ENCODE peak calls at places on chromosomes 11 and 22, in five cellular contexts. U is fibroblast of lung; J is pancreas; D is GM23338; Z is CD8-positive, alpha-beta T cell. C is an unnamed sample.
A peak's percentile ranks its signal among the peaks of the same experiment; 100 is the strongest.

GRCh38 chr11:85682330-85683305 is 3.4 kb downstream of the CCDC89 start:
- DNase-seq in U (peak; percentile 51), J (peak; percentile 83), D (no peak), Z (peak; percentile 80), C (peak; percentile 32)

GRCh38 chr11:115147243-115147807 is 356.9 kb downstream of the CADM1 start:
- DNase-seq in U (no peak), J (no peak), D (no peak), Z (no peak), C (no peak)

GRCh38 chr11:406796-407650 is 7.8 kb downstream of the SIGIRR start:
- DNase-seq in U (peak; percentile 71), J (peak; percentile 80), D (peak; percentile 96), Z (peak; percentile 96), C (peak; percentile 93)

GRCh38 chr22:44221710-44222475 is 41.2 kb downstream of the PARVG start:
- DNase-seq in U (no peak), J (no peak), D (no peak), Z (no peak), C (no peak)

GRCh38 chr22:50048836-50049235 is 9.3 kb downstream of the TTLL8 start:
- DNase-seq in U (no peak), J (no peak), D (no peak), Z (no peak), C (no peak)

GRCh38 chr22:31615940-31616314 is 46.1 kb downstream of the PISD start:
- DNase-seq in U (no peak), J (no peak), D (no peak), Z (no peak), C (no peak)

GRCh38 chr11:96038046-96038445 is 114.1 kb upstream of the MTMR2 start:
- DNase-seq in U (no peak), J (no peak), D (no peak), Z (no peak), C (no peak)

GRCh38 chr11:117316197-117316961 is at the start of gene BACE1:
- DNase-seq in U (peak; percentile 84), J (peak; percentile 87), D (peak; percentile 97), Z (no peak), C (no peak)

GRCh38 chr11:95089620-95090542 is at the start of gene ENDOD1:
- DNase-seq in U (peak; percentile 84), J (peak; percentile 92), D (peak; percentile 90), Z (peak; percentile 91), C (peak; percentile 91)

GRCh38 chr22:44888491-44888941 is 121.3 kb downstream of the PHF21B start:
- DNase-seq in U (no peak), J (peak; percentile 50), D (peak; percentile 56), Z (no peak), C (no peak)

GRCh38 chr22:46848227-46848626 is 85.8 kb downstream of the TBC1D22A start:
- DNase-seq in U (peak; percentile 56), J (no peak), D (no peak), Z (no peak), C (no peak)

GRCh38 chr11:85809881-85810280 is 1.1 kb downstream of the SYTL2 start:
- DNase-seq in U (no peak), J (no peak), D (peak; percentile 54), Z (peak; percentile 58), C (no peak)

GRCh38 chr11:88338223-88338661 is 706 bp upstream of the CTSC start:
- DNase-seq in U (peak; percentile 74), J (no peak), D (peak; percentile 41), Z (peak; percentile 64), C (peak; percentile 43)

GRCh38 chr11:126421243-126421642 is 65.8 kb downstream of the ST3GAL4 start:
- DNase-seq in U (no peak), J (no peak), D (no peak), Z (no peak), C (no peak)

GRCh38 chr11:130945945-130946344 is 29.7 kb upstream of the SNX19 start:
- DNase-seq in U (peak; percentile 94), J (no peak), D (no peak), Z (no peak), C (no peak)

GRCh38 chr11:20360650-20361049 is 2.9 kb upstream of the HTATIP2 start:
- DNase-seq in U (peak; percentile 16), J (no peak), D (no peak), Z (peak; percentile 50), C (peak; percentile 30)

GRCh38 chr11:120336641-120337132 is 474 bp downstream of the ARHGEF12 start:
- DNase-seq in U (peak; percentile 30), J (no peak), D (peak; percentile 47), Z (peak; percentile 58), C (no peak)

GRCh38 chr11:15933896-15934625 is 422.3 kb downstream of the SOX6 start:
- DNase-seq in U (peak; percentile 71), J (no peak), D (no peak), Z (no peak), C (no peak)

GRCh38 chr22:46149998-46150549 is at the start of gene PPARA:
- DNase-seq in U (peak; percentile 62), J (peak; percentile 98), D (peak; percentile 75), Z (peak; percentile 93), C (peak; percentile 85)

GRCh38 chr11:133710681-133711240 is 134.6 kb downstream of the SPATA19 start:
- DNase-seq in U (no peak), J (no peak), D (no peak), Z (no peak), C (no peak)

DNA sequence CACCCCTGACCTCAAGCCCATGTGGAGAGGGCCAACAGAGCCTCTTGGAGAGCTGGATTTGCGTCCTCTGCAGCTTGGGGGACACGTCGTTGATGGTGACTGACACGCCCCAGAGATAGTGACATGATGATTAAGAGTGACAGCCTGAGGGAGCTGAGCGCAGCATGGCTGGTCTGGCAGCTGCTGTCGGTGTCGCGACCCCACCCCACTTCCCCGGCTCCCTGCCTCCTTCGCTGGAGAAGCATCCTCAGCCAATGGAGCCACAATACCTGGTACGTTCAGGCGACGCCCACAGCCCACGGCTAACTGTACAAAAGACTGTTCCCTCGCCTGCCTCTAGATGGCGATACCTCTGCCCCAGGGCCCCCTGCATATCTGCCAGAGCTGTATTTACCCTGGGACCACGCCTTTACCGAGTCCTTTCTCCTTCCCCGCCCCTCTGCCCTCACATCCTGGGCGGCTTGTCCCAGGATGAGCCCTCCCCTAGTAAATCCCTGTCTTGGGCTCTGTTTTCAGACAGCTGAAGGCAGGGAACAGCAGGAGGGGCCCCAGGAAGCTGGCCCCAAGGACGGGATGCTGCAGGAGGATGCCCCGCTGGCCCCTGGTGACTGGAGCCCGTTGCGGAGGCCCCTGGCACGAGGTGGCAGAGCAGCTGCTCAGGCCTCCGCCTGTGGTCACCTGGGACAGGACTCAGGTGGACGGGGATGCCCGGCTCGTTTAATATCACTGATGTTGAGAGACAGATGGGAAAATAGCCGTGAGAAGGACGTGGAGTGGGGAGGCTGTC is 90.6 kb downstream of the RPS6KA4 start:
- DNase-seq in U (peak; percentile 29), J (peak; percentile 77), D (peak; percentile 90), Z (peak; percentile 78), C (peak; percentile 51)
- H3K4me3 ChIP-seq in U (no peak overlapping the region), J (peak overlapping the region; percentile 43), D (peak overlapping the region; percentile 73), Z (peak overlapping the region; percentile 49), C (peak overlapping the region; percentile 30)

DNA sequence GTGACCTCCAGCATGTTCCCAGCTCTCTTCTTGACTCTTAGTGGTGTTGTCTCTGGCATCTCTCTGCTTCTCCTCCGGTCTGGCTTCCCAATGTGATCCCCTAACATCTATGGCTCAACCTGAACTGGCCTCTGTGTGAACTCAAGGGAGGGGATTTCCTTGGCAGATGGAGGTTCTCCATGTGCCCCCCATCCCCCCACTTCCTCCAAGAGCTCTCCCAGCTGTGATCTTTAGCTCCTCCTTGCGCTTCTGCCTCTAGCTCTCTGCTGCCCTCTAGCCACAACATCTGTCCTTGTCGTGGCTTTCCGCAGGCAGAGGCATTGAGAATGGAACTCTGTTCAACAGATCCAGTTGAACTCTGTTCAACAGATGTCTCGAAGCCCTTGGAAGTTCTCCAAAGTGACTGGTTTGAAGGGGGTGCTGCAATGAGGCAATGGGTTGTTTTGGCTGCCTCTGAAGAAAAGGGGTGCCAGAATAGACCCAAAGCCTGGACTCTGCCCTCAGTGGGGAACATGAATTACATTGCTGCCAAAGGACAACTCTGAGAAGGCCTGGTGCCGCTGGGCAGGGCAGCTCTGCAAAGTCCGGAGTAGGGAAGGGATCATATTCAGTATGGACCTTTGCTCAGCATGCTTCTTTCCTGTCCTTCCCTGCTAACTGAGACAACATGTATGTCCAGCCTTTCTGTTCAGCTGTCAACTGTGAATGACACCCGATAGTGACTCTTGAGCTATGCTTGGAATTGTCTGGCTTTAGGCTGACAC is 61.9 kb downstream of the ADM start:
- DNase-seq in U (peak; percentile 84), J (peak; percentile 69), D (peak; percentile 99), Z (peak; percentile 54), C (peak; percentile 67)
- TF ChIP-seq CTCF in U (peak; percentile 96), J (peak; percentile 74), D (peak; percentile 88), Z (peak; percentile 62), C (peak; percentile 95)

GRCh38 chr11:99020324-99021225 is at the start of gene CNTN5:
- DNase-seq in U (peak; percentile 20), J (peak; percentile 73), D (peak; percentile 73), Z (no peak), C (no peak)
- H3K4me3 ChIP-seq in U (no peak within 1 kb of the TSS), J (peak within 1 kb of the TSS; percentile 34), D (peak within 1 kb of the TSS; percentile 68), Z (no peak within 1 kb of the TSS), C (no peak within 1 kb of the TSS)

DNA sequence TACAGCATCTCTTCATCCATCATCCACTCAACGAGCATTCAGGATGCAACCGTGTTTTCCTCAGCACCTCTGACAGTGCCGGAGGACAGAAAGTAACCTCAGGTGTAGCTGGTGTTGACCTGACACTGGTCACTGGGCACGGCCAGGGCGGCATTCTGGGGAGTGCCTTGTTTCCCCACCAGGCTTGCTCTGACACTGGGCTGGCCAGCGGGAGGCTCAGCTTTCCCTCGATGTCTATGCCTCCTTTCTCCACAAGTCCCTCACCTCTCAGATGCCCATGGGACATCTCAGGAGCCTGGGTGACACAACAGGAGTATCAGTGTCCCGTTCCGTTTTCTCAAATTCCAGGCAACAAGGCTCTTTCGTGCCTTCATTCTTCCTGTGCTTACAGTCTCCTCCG is 28.9 kb downstream of the CD6 start:
- DNase-seq in U (no peak), J (no peak), D (no peak), Z (no peak), C (no peak)
- TF ChIP-seq CTCF in U (no peak), J (no peak), D (no peak), Z (no peak), C (no peak)

GRCh38 chr11:64009710-64010109 is 23.5 kb downstream of the OTUB1 start:
- DNase-seq in U (no peak), J (no peak), D (no peak), Z (no peak), C (no peak)

GRCh38 chr11:64007160-64007628 is 21.0 kb downstream of the OTUB1 start:
- DNase-seq in U (peak; percentile 34), J (no peak), D (peak; percentile 72), Z (no peak), C (no peak)

GRCh38 chr11:64009234-64009633 is 23.0 kb downstream of the OTUB1 start:
- DNase-seq in U (no peak), J (no peak), D (no peak), Z (no peak), C (no peak)

GRCh38 chr11:64007629-64008282 is 21.5 kb downstream of the OTUB1 start:
- DNase-seq in U (no peak), J (peak; percentile 87), D (peak; percentile 95), Z (no peak), C (no peak)

GRCh38 chr11:64008283-64008931 is 22.2 kb downstream of the OTUB1 start:
- DNase-seq in U (no peak), J (peak; percentile 56), D (no peak), Z (no peak), C (no peak)
- H3K4me3 ChIP-seq in U (no peak overlapping the region), J (peak overlapping the region; percentile 30), D (peak overlapping the region; percentile 74), Z (no peak overlapping the region), C (no peak overlapping the region)

C was measured in GM06990.